ENCODE peak calls at places on chromosomes 13 and 19, in ten cellular contexts. P is NCI-H1092, R is thoracic aorta, Y is GDM1, W is heart right ventricle, I is posterior cingulate gyrus, X is tibial nerve, M is HTR-8/SVneo, F is GOT3, U is amygdala. C is an unnamed sample.

GRCh38 chr19:48085904-48086864 is 24.4 kb downstream of the PLA2G4C start:
- DNase-seq in M (no peak), W (no peak), Y (no peak), R (no peak), I (no peak), F (no peak), P (no peak), X (no peak), U (peak), C (no peak)

GRCh38 chr19:1094655-1094977 is 559 bp downstream of the POLR2E start:
- DNase-seq in X (no peak), Y (no peak), U (no peak), M (no peak), W (no peak), I (no peak), R (no peak), P (no peak), F (no peak), C (no peak)

GRCh38 chr19:28577666-28578065 is 635.3 kb downstream of the UQCRFS1 start:
- DNase-seq in R (no peak), F (no peak), X (no peak), I (no peak), W (no peak), M (no peak), Y (no peak), U (no peak), P (no peak), C (no peak)

GRCh38 chr13:46124531-46124966 is 19.7 kb upstream of the CPB2 start:
- DNase-seq in M (no peak), Y (peak), F (no peak), I (no peak), P (no peak), R (no peak), U (no peak), W (no peak), X (no peak), C (peak)

GRCh38 chr19:2315818-2316353 is 7.9 kb upstream of the LINGO3 start:
- DNase-seq in I (peak), X (peak), U (peak), F (no peak), R (no peak), M (peak), W (peak), Y (peak), P (no peak), C (peak)

GRCh38 chr19:32817913-32818476 is 51.6 kb downstream of the SLC7A9 start:
- DNase-seq in X (no peak), W (no peak), U (no peak), P (no peak), F (no peak), R (no peak), M (no peak), I (no peak), Y (no peak), C (no peak)

GRCh38 chr13:113952151-113952982 is 21.5 kb downstream of the C13orf46 start:
- DNase-seq in R (no peak), Y (no peak), W (no peak), F (no peak), M (no peak), P (no peak), X (no peak), I (no peak), U (no peak), C (no peak)

GRCh38 chr13:43057653-43058317 is 34.4 kb downstream of the DNAJC15 start:
- DNase-seq in Y (no peak), R (no peak), M (no peak), F (no peak), X (no peak), U (no peak), W (peak), P (no peak), I (no peak), C (peak)

GRCh38 chr19:13033819-13034611 is 38.7 kb downstream of the NFIX start:
- DNase-seq in F (no peak), Y (no peak), X (peak), P (peak), W (peak), R (no peak), U (peak), M (peak), I (peak), C (peak)

GRCh38 chr19:18292810-18293641 is 11.6 kb upstream of the JUND start:
- DNase-seq in Y (peak), M (peak), R (peak), X (peak), W (peak), I (peak), P (no peak), U (peak), F (no peak), C (peak)

GRCh38 chr13:94249512-94249911 is 230.0 kb downstream of the DCT start:
- DNase-seq in Y (no peak), W (no peak), X (no peak), I (no peak), M (peak), R (no peak), U (no peak), P (no peak), F (no peak), C (no peak)

GRCh38 chr13:30486230-30487074 is 20.7 kb upstream of the HMGB1 start:
- DNase-seq in U (no peak), I (no peak), R (no peak), W (no peak), P (no peak), Y (no peak), F (no peak), M (no peak), X (no peak), C (no peak)

GRCh38 chr13:59951011-59951410 is 212.7 kb downstream of the DIAPH3 start:
- DNase-seq in Y (no peak), R (no peak), X (no peak), U (no peak), I (no peak), P (no peak), F (no peak), M (no peak), W (no peak), C (no peak)

GRCh38 chr19:18772620-18773587 is 18.2 kb downstream of the COMP start:
- DNase-seq in P (no peak), Y (no peak), W (no peak), X (no peak), U (no peak), I (no peak), R (no peak), F (no peak), M (no peak), C (no peak)

GRCh38 chr13:30032263-30032662 is 181.8 kb upstream of the UBL3 start:
- DNase-seq in X (no peak), W (no peak), M (no peak), R (no peak), P (no peak), F (no peak), I (no peak), U (no peak), Y (no peak), C (no peak)

GRCh38 chr13:30920162-30920561 is 12.3 kb upstream of the TEX26 start:
- DNase-seq in F (no peak), W (no peak), R (no peak), U (no peak), P (no peak), I (no peak), Y (no peak), X (no peak), M (no peak), C (no peak)

GRCh38 chr13:41356788-41357187 is 45.7 kb downstream of the NAA16 start:
- DNase-seq in M (no peak), F (no peak), W (no peak), X (no peak), R (no peak), U (no peak), Y (no peak), P (no peak), I (no peak), C (no peak)

GRCh38 chr13:50493683-50494082 is 349.8 kb downstream of the DLEU7 start:
- DNase-seq in M (no peak), P (no peak), X (no peak), I (no peak), F (no peak), Y (no peak), R (no peak), U (no peak), W (no peak), C (no peak)

GRCh38 chr19:36807029-36807428 is 31.2 kb downstream of the ZNF790 start:
- DNase-seq in U (no peak), X (no peak), I (no peak), R (no peak), W (no peak), M (no peak), F (no peak), Y (no peak), P (no peak), C (no peak)

C was measured in GM12865.